ENCODE peak calls at places on chromosomes 4 and X, in five cellular contexts. E is HepG2, K is IMR-90, R is K562, V is H1. O is an unnamed sample.

GRCh38 chrX:2614911-2615310 is 76.2 kb upstream of the CD99 start:
- DNase-seq in R (no peak), K (peak), E (no peak), V (no peak), O (no peak)

GRCh38 chr4:158068063-158068462 is 104.8 kb downstream of the GASK1B start:
- DNase-seq in V (no peak), E (no peak), R (no peak), K (peak), O (no peak)

GRCh38 chrX:78109458-78109857 is 5.4 kb downstream of the PGK1 start:
- DNase-seq in R (no peak), K (no peak), V (no peak), E (no peak), O (no peak)

GRCh38 chr4:146640021-146640425 is 1.3 kb downstream of the POU4F2 start:
- DNase-seq in K (no peak), E (no peak), V (no peak), R (no peak), O (no peak)

GRCh38 chrX:136766785-136767103 is 14.0 kb downstream of the ARHGEF6 start:
- DNase-seq in E (no peak), K (no peak), V (no peak), R (no peak), O (no peak)

GRCh38 chr4:25236971-25237370 is 3.1 kb downstream of the PI4K2B start:
- DNase-seq in R (no peak), K (no peak), V (no peak), E (no peak), O (no peak)

GRCh38 chr4:3062466-3062865 is 11.9 kb downstream of the HTT-AS start:
- DNase-seq in V (no peak), R (no peak), E (no peak), K (peak), O (no peak)

GRCh38 chrX:138067415-138067814 is 501.5 kb downstream of the ZIC3 start:
- DNase-seq in K (no peak), V (no peak), R (no peak), E (no peak), O (no peak)

GRCh38 chrX:41408576-41408975 is 38.6 kb upstream of the NYX start:
- DNase-seq in R (no peak), E (no peak), V (no peak), K (no peak), O (no peak)

GRCh38 chr4:143377635-143378099 is 41.0 kb downstream of the GAB1 start:
- DNase-seq in K (no peak), E (no peak), V (no peak), R (no peak), O (no peak)

GRCh38 chrX:120315776-120316175 is 4.5 kb upstream of the TMEM255A start:
- DNase-seq in E (no peak), R (no peak), V (no peak), K (no peak), O (no peak)

GRCh38 chr4:183987987-183988392 is 82.9 kb downstream of the STOX2 start:
- DNase-seq in E (peak), V (no peak), R (peak), K (peak), O (peak)
- TF ChIP-seq MAFK in E (no peak), V (peak), R (peak), K (peak), O (peak)

GRCh38 chr4:53563824-53564223 is 27.5 kb downstream of the LNX1 start:
- DNase-seq in R (no peak), E (no peak), V (no peak), K (peak), O (no peak)
- TF ChIP-seq MAFK in R (no peak), E (no peak), V (no peak), K (no peak), O (no peak)

DNA sequence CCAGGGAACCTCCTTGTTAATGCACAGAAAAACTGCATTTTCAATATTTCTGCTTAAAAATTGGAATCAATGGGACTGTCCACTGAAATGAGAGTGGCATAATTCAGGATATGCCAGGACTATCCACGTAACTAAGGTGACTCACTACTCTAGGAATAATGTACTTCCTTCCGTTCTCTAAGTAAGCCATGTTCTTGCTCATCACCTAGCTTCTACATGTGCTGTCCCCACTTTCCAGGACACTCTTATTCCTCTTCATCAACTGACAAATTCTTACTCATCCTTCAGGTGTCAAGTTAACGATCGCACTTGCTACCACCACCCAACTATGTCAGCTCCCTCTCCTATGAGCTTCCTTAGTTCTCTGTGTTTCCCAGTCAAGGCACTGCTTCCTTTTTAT is 342.8 kb upstream of the F9 start:
- DNase-seq in E (no peak), V (no peak), K (no peak), R (no peak), O (no peak)
- TF ChIP-seq MAFK in E (no peak), V (no peak), K (no peak), R (no peak), O (no peak)

DNA sequence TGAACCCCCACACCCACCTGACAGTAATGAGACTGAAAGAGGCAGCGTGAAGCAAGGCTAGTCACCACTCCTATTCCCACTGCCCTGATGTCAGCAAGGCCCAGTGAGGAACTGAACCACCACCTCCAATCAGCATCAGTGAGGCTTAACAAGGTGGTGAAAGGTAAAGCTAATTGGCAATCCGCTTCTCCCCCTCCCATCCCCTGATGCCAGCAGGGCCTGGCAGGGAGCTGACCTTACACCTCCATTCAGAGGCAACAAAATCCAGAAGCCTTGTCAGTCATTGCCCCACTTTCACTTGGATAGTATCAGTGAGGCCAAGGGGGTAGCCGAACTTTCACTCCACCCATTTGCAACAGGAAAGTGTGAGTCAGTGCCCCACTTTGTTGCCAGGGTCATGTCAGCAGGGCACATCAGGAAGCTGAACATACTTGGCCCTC is 60.8 kb downstream of the AWAT2 start:
- DNase-seq in R (no peak), E (no peak), K (no peak), V (no peak), O (no peak)
- TF ChIP-seq MAFK in R (no peak), E (no peak), K (no peak), V (no peak), O (no peak)

GRCh38 chr4:10321931-10322330 is 135.3 kb downstream of the ZNF518B start:
- DNase-seq in R (no peak), V (no peak), E (no peak), K (no peak), O (no peak)
- TF ChIP-seq MAFK in R (no peak), V (no peak), E (no peak), K (no peak), O (no peak)

O was measured in A549.